ENCODE peak calls at places on chromosomes 11 and 22, in five cellular contexts. Z is tibial artery; M is CD8-positive, alpha-beta memory T cell; E is neuronal stem cell; S is lung. T is an unnamed sample. For H3K4me1 and H3K36me3, the result is how much of the 10 kb centered on the place peaks cover.

GRCh38 chr11:44568706-44569473 is 3.4 kb downstream of the CD82 start:
- DNase-seq in Z (peak), E (no peak), S (peak), M (peak), T (peak)

GRCh38 chr22:31082606-31083376 is 1.7 kb downstream of the SMTN start:
- DNase-seq in E (no peak), Z (peak), M (peak), S (peak), T (peak)

GRCh38 chr11:61756452-61757212 is 4.2 kb downstream of the MYRF start:
- DNase-seq in Z (no peak), M (no peak), S (no peak), E (no peak), T (no peak)

GRCh38 chr22:24548812-24549211 is 6.1 kb downstream of the GUCD1 start:
- DNase-seq in S (no peak), E (no peak), M (no peak), Z (no peak), T (no peak)

GRCh38 chr11:34359548-34359891 is 1.7 kb upstream of the ABTB2 start:
- DNase-seq in E (no peak), M (no peak), Z (no peak), S (no peak), T (no peak)

GRCh38 chr22:20940904-20941385 is 23.7 kb downstream of the CRKL start:
- DNase-seq in S (no peak), M (no peak), Z (no peak), E (no peak), T (no peak)

GRCh38 chr22:29082826-29083545 is 10.2 kb downstream of the KREMEN1 start:
- DNase-seq in Z (no peak), S (no peak), E (no peak), M (no peak), T (no peak)

GRCh38 chr11:44633641-44634040 is 68.2 kb downstream of the CD82 start:
- DNase-seq in E (no peak), M (no peak), S (peak), Z (no peak), T (no peak)

GRCh38 chr22:31490496-31490925 is 869 bp upstream of the EIF4ENIF1 start:
- DNase-seq in M (peak), Z (peak), E (peak), S (peak), T (peak)

GRCh38 chr11:33027846-33028536 is 11.4 kb upstream of the TCP11L1 start:
- DNase-seq in Z (no peak), S (no peak), M (no peak), E (no peak), T (no peak)

GRCh38 chr22:37165940-37166674 is 16.4 kb upstream of the IL2RB start:
- DNase-seq in S (no peak), E (no peak), Z (no peak), M (no peak), T (no peak)

GRCh38 chr11:56967726-56968125 is 21.0 kb upstream of the OR5AK2 start:
- DNase-seq in E (no peak), S (no peak), M (no peak), Z (no peak), T (no peak)

GRCh38 chr11:34653851-34654490 is 33.1 kb downstream of the EHF start:
- DNase-seq in M (no peak), S (peak), E (no peak), Z (no peak), T (no peak)

GRCh38 chr11:14342906-14343305 is 16.1 kb downstream of the RRAS2 start:
- DNase-seq in E (no peak), S (no peak), M (no peak), Z (no peak), T (no peak)

GRCh38 chr11:45021692-45022130 is 71.0 kb upstream of the TP53I11 start:
- DNase-seq in S (peak), E (no peak), Z (peak), M (no peak), T (peak)

GRCh38 chr22:42700355-42700754 is 20.3 kb downstream of the A4GALT start:
- DNase-seq in Z (peak), M (no peak), E (no peak), S (no peak), T (no peak)

GRCh38 chr11:64500176-64501013 is 90.6 kb upstream of the SLC22A12 start:
- DNase-seq in E (no peak), Z (no peak), M (no peak), S (no peak), T (no peak)

GRCh38 chr11:133945087-133945974 is 11.4 kb downstream of the IGSF9B start:
- DNase-seq in E (no peak), Z (peak), M (peak), S (no peak), T (no peak)

GRCh38 chr22:29751139-29751538 is 15.7 kb downstream of the ZMAT5 start:
- DNase-seq in M (no peak), S (no peak), Z (no peak), E (no peak), T (no peak)

GRCh38 chr11:36213050-36213840 is 76.0 kb downstream of the COMMD9 start:
- DNase-seq in Z (no peak), S (no peak), M (no peak), E (no peak), T (no peak)

GRCh38 chr11:71365626-71366025 is 82.6 kb downstream of the DHCR7 start:
- DNase-seq in Z (no peak), E (no peak), S (no peak), M (no peak), T (no peak)

GRCh38 chr11:112697779-112698178 is 263.4 kb upstream of the NCAM1 start:
- DNase-seq in Z (no peak), S (no peak), E (no peak), M (no peak), T (no peak)

GRCh38 chr11:56848105-56848809 is 99.8 kb upstream of the OR9G4 start:
- DNase-seq in M (no peak), S (no peak), E (no peak), Z (no peak), T (no peak)

GRCh38 chr11:95734009-95734572 is 55.5 kb downstream of the FAM76B start:
- DNase-seq in M (no peak), S (no peak), Z (no peak), E (no peak), T (no peak)

GRCh38 chr22:50490531-50491308 is 4.1 kb downstream of the MIOX start:
- DNase-seq in M (no peak), Z (no peak), S (no peak), E (no peak), T (no peak)

GRCh38 chr22:46088541-46089311 is 61.6 kb upstream of the PPARA start:
- DNase-seq in S (no peak), E (no peak), M (no peak), Z (peak), T (peak)

GRCh38 chr22:46090631-46091201 is 59.6 kb upstream of the PPARA start:
- DNase-seq in S (no peak), M (no peak), Z (peak), E (no peak), T (peak)

GRCh38 chr22:46091277-46091977 is 58.9 kb upstream of the PPARA start:
- DNase-seq in M (no peak), S (no peak), E (no peak), Z (peak), T (no peak)

GRCh38 chr22:46089426-46090041 is 60.8 kb upstream of the PPARA start:
- DNase-seq in M (no peak), Z (no peak), S (no peak), E (no peak), T (no peak)

GRCh38 chr22:46090051-46090591 is 60.2 kb upstream of the PPARA start:
- DNase-seq in E (no peak), M (no peak), Z (peak), S (no peak), T (peak)
- H3K4me1 ChIP-seq in E (under half), M (under half), Z (half or more), S (under half), T (half or more)

GRCh38 chr11:6979365-6979764 is 40.8 kb downstream of the ZNF214 start:
- DNase-seq in S (no peak), M (no peak), Z (no peak), E (no peak), T (no peak)
- H3K36me3 ChIP-seq in S (under half), M (under half), Z (under half), E (under half), T (under half)

DNA sequence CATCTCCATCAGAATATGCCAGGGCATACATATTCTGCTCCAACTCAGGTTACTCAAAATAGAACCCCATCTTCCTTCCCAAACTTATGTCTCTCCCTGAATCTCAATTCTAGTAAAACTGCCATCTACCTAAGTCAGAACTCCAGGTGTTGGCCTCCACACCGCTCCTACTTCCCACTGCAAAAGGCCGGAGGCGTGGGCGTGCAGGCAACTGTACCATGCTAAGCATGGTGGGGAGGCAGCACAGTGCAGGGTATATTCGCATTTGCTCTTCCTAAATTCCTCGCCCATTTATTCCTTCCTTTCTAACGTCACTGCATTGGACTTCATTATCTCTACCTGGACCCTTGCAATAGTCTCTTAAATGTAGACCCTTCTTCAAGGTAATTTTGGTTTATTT is 97.8 kb downstream of the MICAL3 start:
- DNase-seq in E (no peak), M (no peak), S (no peak), Z (no peak), T (no peak)
- H3K4me1 ChIP-seq in E (under half), M (under half), S (under half), Z (half or more), T (under half)

GRCh38 chr11:67307545-67308001 is 4.2 kb downstream of the SSH3 start:
- DNase-seq in M (no peak), E (no peak), Z (no peak), S (no peak), T (no peak)
- H3K36me3 ChIP-seq in M (under half), E (under half), Z (under half), S (under half), T (half or more)

GRCh38 chr11:114290503-114291239 is 5.5 kb upstream of the NNMT start:
- DNase-seq in M (no peak), E (no peak), S (no peak), Z (no peak), T (no peak)
- H3K4me1 ChIP-seq in M (under half), E (under half), S (under half), Z (half or more), T (under half)

DNA sequence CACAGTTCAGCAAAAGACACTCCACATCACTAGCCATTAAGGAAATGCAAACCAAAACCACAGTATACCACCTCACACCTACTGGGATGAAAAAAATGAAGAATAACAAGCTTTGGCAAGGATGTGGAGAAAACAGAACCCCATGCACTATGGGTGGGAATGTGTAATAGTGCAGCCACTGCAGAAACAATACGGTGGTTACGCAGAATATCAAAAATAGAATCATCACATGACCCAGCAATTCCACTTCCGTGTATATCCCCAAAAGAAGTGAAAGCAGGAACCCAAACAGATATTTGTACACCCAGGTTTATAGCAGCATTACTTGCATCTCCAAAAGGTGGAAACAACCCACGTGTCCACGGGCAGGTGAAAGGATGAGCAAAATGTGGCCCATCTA is 20.8 kb downstream of the CARS1 start:
- DNase-seq in M (no peak), E (no peak), S (no peak), Z (no peak), T (no peak)
- H3K36me3 ChIP-seq in M (under half), E (under half), S (under half), Z (under half), T (under half)

DNA sequence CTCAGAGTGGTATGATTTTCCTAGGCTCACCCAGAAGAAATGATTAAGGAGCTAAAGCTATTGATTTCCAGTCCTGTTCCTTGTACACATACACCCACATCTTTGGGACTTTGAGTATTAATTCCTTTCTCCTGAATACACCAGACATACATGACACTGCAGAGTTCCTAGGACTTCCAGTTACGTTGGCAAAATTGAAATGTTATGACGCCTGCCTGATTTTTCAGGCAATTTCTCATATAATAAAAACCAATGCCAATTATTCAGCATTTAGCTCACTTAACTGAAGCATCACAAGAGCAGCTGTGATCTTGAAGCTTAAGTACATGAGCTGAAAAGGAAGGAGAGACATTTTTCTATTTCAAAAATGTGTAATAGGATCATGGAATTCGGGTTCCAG is 4.5 kb downstream of the CLMP start:
- DNase-seq in Z (no peak), E (no peak), M (no peak), S (no peak), T (no peak)
- H3K4me1 ChIP-seq in Z (under half), E (under half), M (under half), S (under half), T (under half)

GRCh38 chr11:126103150-126103549 is 40.5 kb upstream of the CDON start:
- DNase-seq in E (no peak), Z (no peak), S (no peak), M (no peak), T (no peak)
- H3K36me3 ChIP-seq in E (under half), Z (under half), S (under half), M (under half), T (under half)

DNA sequence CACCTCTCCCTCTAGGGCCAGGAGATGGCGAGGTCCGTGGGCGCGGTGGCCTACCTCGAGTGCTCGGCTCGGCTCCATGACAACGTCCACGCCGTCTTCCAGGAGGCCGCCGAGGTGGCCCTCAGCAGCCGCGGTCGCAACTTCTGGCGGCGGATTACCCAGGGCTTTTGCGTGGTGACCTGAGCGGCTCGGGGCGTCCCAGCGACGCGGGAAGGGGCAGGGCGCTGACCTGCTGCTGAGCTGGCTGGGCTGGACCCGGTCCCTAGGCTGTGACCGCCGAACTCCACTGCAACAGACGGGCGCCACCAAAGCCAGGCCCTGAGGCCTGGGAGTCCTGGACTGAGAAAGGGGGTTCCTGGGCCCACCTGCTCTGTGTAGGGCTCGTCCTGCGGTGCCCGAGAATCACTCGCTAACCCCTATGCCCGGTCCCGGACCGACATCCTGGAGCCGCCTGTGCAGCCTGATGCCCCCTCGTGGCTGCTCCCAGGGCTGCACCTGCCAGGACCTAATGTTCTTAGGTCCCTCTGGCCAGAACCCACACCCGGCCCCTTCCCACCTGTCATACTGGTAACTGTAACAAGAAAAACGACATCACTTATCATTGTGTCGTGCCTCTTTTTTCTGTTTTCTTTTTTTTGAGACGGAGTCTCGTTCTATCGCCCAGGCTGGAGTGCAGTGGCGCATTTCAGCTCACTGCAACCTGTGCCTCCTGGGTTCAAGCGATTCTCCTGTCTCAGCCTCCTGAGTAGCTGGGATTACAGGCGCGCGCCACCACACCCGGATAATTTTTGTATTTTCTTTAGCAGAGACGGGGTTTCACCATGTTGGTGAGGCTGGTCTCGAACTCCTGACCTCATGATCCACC is 15.0 kb downstream of the RHOD start:
- DNase-seq in S (peak), E (peak), M (peak), Z (peak), T (peak)
- H3K4me1 ChIP-seq in S (under half), E (under half), M (under half), Z (under half), T (under half)

DNA sequence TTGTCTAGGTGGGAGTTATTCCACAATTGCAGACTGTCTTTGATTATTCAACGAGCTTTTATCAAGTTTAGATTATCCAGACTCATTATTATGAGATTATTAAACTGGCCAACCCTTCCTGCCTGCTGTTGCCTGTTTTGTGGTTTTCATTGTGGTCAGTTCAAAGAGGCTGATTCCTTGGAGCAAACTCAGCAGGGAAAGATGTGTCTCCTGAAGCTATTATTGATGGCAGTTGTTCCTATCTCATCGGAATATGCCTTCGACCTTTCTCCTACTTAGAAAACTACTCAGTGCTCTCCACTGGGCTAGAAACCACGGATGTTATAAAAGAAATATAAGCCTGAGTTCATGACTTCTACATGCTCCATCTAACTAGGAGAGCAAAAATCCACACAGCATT is 80.2 kb upstream of the NAV2 start:
- DNase-seq in E (no peak), Z (no peak), M (no peak), S (no peak), T (no peak)
- H3K36me3 ChIP-seq in E (under half), Z (under half), M (under half), S (under half), T (under half)